ENCODE peak calls at places on chromosome 20, in eight cellular contexts. A is IMR-90, Y is gastrocnemius medialis, B is small intestine, N is heart right ventricle, W is endodermal cell, L is substantia nigra, T is dorsolateral prefrontal cortex. J is an unnamed sample.

GRCh38 chr20:38674178-38675133 is 49.8 kb upstream of the SLC32A1 start:
- DNase-seq in B (peak; percentile 2), A (peak; percentile 47), T (peak; percentile 87), L (peak; percentile 73), N (peak; percentile 13), Y (no peak), W (peak; percentile 97), J (no peak)

GRCh38 chr20:6870559-6870958 is 103.1 kb downstream of the BMP2 start:
- DNase-seq in W (peak; percentile 52), T (no peak), B (no peak), L (no peak), N (no peak), A (no peak), Y (no peak), J (no peak)

GRCh38 chr20:19785886-19786285 is 27.8 kb downstream of the RIN2 start:
- DNase-seq in N (no peak), A (peak; percentile 42), L (no peak), Y (no peak), B (no peak), T (no peak), W (no peak), J (no peak)

GRCh38 chr20:44646023-44646640 is 5.4 kb downstream of the ADA start:
- DNase-seq in W (peak; percentile 53), T (no peak), B (no peak), L (no peak), A (peak; percentile 80), N (no peak), Y (no peak), J (no peak)

GRCh38 chr20:37969949-37970855 is 63.1 kb downstream of the TTI1 start:
- DNase-seq in W (peak; percentile 7), B (peak; percentile 11), L (no peak), A (no peak), Y (no peak), T (no peak), N (no peak), J (no peak)

GRCh38 chr20:51800132-51800721 is 2.1 kb downstream of the SALL4 start:
- DNase-seq in L (peak; percentile 50), Y (no peak), W (peak; percentile 99), A (no peak), T (no peak), N (peak; percentile 48), B (peak; percentile 38), J (peak; percentile 18)

GRCh38 chr20:58700121-58700780 is 7.7 kb downstream of the NPEPL1 start:
- DNase-seq in L (no peak), W (peak; percentile 35), N (no peak), T (peak; percentile 17), Y (peak; percentile 11), A (peak; percentile 78), B (peak; percentile 80), J (no peak)

GRCh38 chr20:7770578-7770977 is 169.7 kb downstream of the HAO1 start:
- DNase-seq in B (no peak), Y (no peak), A (no peak), L (no peak), W (no peak), N (peak; percentile 29), T (no peak), J (no peak)

GRCh38 chr20:6381887-6382286 is 259.1 kb upstream of the FERMT1 start:
- DNase-seq in W (peak; percentile 69), A (peak; percentile 44), L (no peak), T (no peak), Y (no peak), N (no peak), B (no peak), J (no peak)

GRCh38 chr20:50032955-50033666 is 50.3 kb downstream of the SNAI1 start:
- DNase-seq in L (no peak), N (no peak), Y (no peak), T (no peak), B (no peak), W (no peak), A (no peak), J (no peak)

DNA sequence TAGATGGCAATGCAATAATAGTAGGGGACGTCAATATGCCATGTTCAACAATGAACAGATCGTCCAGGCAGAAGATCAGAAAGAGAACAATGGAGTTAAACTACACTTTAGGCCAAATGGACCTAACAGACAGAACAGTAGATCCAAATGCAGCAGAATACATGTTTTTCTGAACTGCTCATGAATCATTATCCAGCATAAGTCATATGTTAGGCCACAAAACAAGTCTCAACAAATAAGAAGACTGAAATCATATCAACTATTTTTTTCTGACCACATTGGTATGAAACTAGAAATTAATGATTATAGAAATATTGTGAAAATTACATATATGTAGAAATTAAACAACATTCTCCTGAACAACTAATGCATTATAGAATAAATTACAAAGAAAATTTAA is 10.2 kb upstream of the DEFB125 start:
- DNase-seq in A (no peak), Y (no peak), W (no peak), N (no peak), L (no peak), T (no peak), B (no peak), J (no peak)
- H3K27ac ChIP-seq in A (no peak overlapping the region), Y (no peak overlapping the region), W (no peak overlapping the region), N (no peak overlapping the region), L (no peak overlapping the region), T (no peak overlapping the region), B (no peak overlapping the region), J (no peak overlapping the region)

GRCh38 chr20:64065062-64065972 is 2.3 kb downstream of the TCEA2 start:
- DNase-seq in N (no peak), W (no peak), A (no peak), B (no peak), T (no peak), Y (no peak), L (no peak), J (no peak)
- H3K27ac ChIP-seq in N (no peak overlapping the region), W (no peak overlapping the region), A (no peak overlapping the region), B (no peak overlapping the region), T (no peak overlapping the region), Y (no peak overlapping the region), L (no peak overlapping the region), J (no peak overlapping the region)

GRCh38 chr20:1882026-1882425 is 13.2 kb upstream of the SIRPA start:
- DNase-seq in W (no peak), T (no peak), Y (no peak), N (no peak), L (no peak), B (no peak), A (no peak), J (no peak)
- H3K27ac ChIP-seq in W (no peak overlapping the region), T (no peak overlapping the region), Y (no peak overlapping the region), N (no peak overlapping the region), L (peak overlapping the region; percentile 49), B (no peak overlapping the region), A (no peak overlapping the region), J (no peak overlapping the region)

GRCh38 chr20:57439432-57439831 is 48.2 kb downstream of the RBM38 start:
- DNase-seq in W (no peak), T (no peak), A (no peak), L (peak; percentile 47), B (no peak), N (peak; percentile 78), Y (peak; percentile 88), J (peak; percentile 53)
- H3K27ac ChIP-seq in W (no peak overlapping the region), T (no peak overlapping the region), A (no peak overlapping the region), L (no peak overlapping the region), B (peak overlapping the region; percentile 12), N (peak overlapping the region; percentile 84), Y (peak overlapping the region; percentile 96), J (peak overlapping the region; percentile 92)

GRCh38 chr20:46680684-46681031 is 8.6 kb downstream of the TP53RK start:
- DNase-seq in L (no peak), A (no peak), B (no peak), T (no peak), Y (no peak), W (no peak), N (no peak), J (no peak)

GRCh38 chr20:46683068-46683477 is 6.2 kb downstream of the TP53RK start:
- DNase-seq in Y (no peak), L (no peak), B (no peak), A (no peak), T (no peak), W (no peak), N (no peak), J (no peak)

GRCh38 chr20:46683620-46683938 is 5.7 kb downstream of the TP53RK start:
- DNase-seq in T (no peak), W (no peak), A (no peak), L (no peak), N (no peak), B (no peak), Y (no peak), J (no peak)

GRCh38 chr20:46682063-46682821 is 7.0 kb downstream of the TP53RK start:
- DNase-seq in W (peak; percentile 61), B (no peak), A (no peak), Y (no peak), T (no peak), L (no peak), N (no peak), J (no peak)

DNA sequence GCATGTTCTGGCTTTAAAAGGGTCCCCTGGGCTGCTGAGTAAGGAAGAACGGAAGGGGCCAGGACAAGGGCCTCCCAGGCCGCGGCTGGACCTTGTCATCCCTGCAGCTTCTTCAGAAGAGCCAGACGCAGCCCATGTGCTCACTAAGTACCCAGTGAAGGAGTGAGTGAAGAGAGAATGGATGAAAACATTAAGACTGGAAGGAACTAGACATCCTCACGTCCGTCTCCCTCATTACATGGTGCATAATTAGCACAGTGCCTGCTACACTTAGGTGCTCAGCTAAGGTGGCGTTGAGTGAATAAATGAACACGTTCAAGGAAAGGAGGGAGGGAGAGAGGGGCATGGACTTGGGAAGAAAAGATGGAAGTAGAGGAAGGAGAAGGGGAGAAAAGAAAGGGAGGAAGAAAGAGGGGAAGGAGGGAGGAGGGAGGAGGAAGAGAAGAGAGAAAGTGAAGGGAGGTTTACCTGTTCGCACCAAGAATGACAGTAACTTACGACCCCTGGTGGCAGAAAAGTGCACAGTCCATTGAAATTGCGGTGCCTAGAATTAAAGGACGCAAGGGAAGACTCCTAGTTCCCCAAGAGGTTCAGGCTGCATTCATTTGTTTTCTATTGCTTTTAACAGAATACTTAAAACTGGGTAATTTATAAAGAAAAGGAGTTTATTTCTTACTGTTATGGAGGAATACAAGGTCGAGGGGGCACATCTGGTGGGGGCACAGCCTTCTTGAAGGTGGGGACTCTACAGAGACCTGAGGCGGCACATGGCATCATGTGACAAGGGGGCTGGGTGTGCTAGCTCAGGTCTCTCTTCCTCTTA is 8.0 kb downstream of the TP53RK start:
- DNase-seq in T (peak; percentile 67), W (peak; percentile 93), A (peak; percentile 44), Y (no peak), B (peak; percentile 63), L (peak; percentile 53), N (peak; percentile 40), J (peak; percentile 31)
- H3K27ac ChIP-seq in T (no peak overlapping the region), W (no peak overlapping the region), A (no peak overlapping the region), Y (no peak overlapping the region), B (no peak overlapping the region), L (no peak overlapping the region), N (no peak overlapping the region), J (no peak overlapping the region)

GRCh38 chr20:32215729-32216128 is 8.0 kb downstream of the POFUT1 start:
- DNase-seq in A (no peak), T (no peak), N (no peak), W (no peak), L (no peak), Y (no peak), B (no peak), J (no peak)

GRCh38 chr20:32215147-32215546 is 7.5 kb downstream of the POFUT1 start:
- DNase-seq in L (no peak), W (no peak), A (no peak), T (no peak), Y (no peak), N (no peak), B (no peak), J (no peak)

GRCh38 chr20:32216396-32217142 is 8.9 kb downstream of the POFUT1 start:
- DNase-seq in N (no peak), L (no peak), Y (no peak), B (peak; percentile 99), W (no peak), A (no peak), T (no peak), J (no peak)

GRCh38 chr20:32213870-32214269 is 6.2 kb downstream of the POFUT1 start:
- DNase-seq in Y (no peak), T (no peak), N (no peak), W (no peak), A (no peak), B (peak; percentile 65), L (no peak), J (no peak)

GRCh38 chr20:32218156-32218900 is 10.6 kb downstream of the POFUT1 start:
- DNase-seq in Y (no peak), T (no peak), A (no peak), B (peak; percentile 71), N (no peak), W (no peak), L (no peak), J (no peak)
- H3K27ac ChIP-seq in Y (no peak overlapping the region), T (no peak overlapping the region), A (no peak overlapping the region), B (no peak overlapping the region), N (no peak overlapping the region), W (no peak overlapping the region), L (no peak overlapping the region), J (no peak overlapping the region)

J was measured in uterus.